ENCODE peak calls at places on chromosomes 4 and X, in five cellular contexts. U is mesenchymal stem cell, K is H9, H is H1, X is trophoblast cell. C is an unnamed sample.

GRCh38 chr4:135838889-135839288 is 1637.3 kb upstream of the PABPC4L start:
- DNase-seq in U (peak), K (peak), H (no peak), X (peak), C (peak)

GRCh38 chr4:40003986-40004385 is 26.3 kb upstream of the PDS5A start:
- DNase-seq in U (peak), K (no peak), H (no peak), X (no peak), C (no peak)

GRCh38 chrX:120299928-120300327 is 11.3 kb downstream of the TMEM255A start:
- DNase-seq in U (no peak), K (peak), H (no peak), X (no peak), C (no peak)

GRCh38 chr4:110631582-110632505 is 9.0 kb upstream of the PITX2 start:
- DNase-seq in U (peak), K (peak), H (no peak), X (peak), C (peak)

GRCh38 chrX:31374786-31375185 is 302.9 kb upstream of the FTHL17 start:
- DNase-seq in U (no peak), K (peak), H (no peak), X (no peak), C (no peak)

GRCh38 chrX:123876844-123877243 is 17.0 kb downstream of the XIAP start:
- DNase-seq in U (no peak), K (no peak), H (no peak), X (no peak), C (no peak)

GRCh38 chr4:156537275-156537674 is 434.3 kb downstream of the PDGFC start:
- DNase-seq in U (no peak), K (no peak), H (no peak), X (no peak), C (no peak)

GRCh38 chr4:54971474-54971950 is 153.9 kb downstream of the KDR start:
- DNase-seq in U (peak), K (peak), H (no peak), X (peak), C (peak)

GRCh38 chr4:87032884-87033533 is 98.2 kb downstream of the AFF1 start:
- DNase-seq in U (peak), K (no peak), H (no peak), X (no peak), C (no peak)

GRCh38 chr4:126445596-126445995 is 1130.8 kb downstream of the FAT4 start:
- DNase-seq in U (no peak), K (no peak), H (no peak), X (no peak), C (no peak)

GRCh38 chrX:54043084-54043483 is 1.2 kb downstream of the PHF8 start:
- DNase-seq in U (peak), K (no peak), H (no peak), X (no peak), C (peak)

GRCh38 chr4:10593130-10593529 is 91.4 kb downstream of the CLNK start:
- DNase-seq in U (no peak), K (peak), H (no peak), X (no peak), C (no peak)

GRCh38 chr4:45646885-45647598 is 476.8 kb downstream of the GABRG1 start:
- DNase-seq in U (no peak), K (no peak), H (no peak), X (no peak), C (no peak)

GRCh38 chr4:3134201-3134600 is 59.7 kb downstream of the HTT start:
- DNase-seq in U (no peak), K (no peak), H (no peak), X (no peak), C (no peak)

GRCh38 chr4:158195297-158195696 is 15.0 kb upstream of the TMEM144 start:
- DNase-seq in U (no peak), K (no peak), H (no peak), X (no peak), C (no peak)

GRCh38 chr4:98210293-98210692 is 50.9 kb upstream of the RAP1GDS1 start:
- DNase-seq in U (no peak), K (no peak), H (no peak), X (no peak), C (no peak)

GRCh38 chr4:69640289-69640688 is 847 bp upstream of the UGT2A2 start:
- DNase-seq in U (peak), K (no peak), H (no peak), X (no peak), C (no peak)

GRCh38 chr4:136861081-136861480 is 671.2 kb downstream of the PCDH18 start:
- DNase-seq in U (no peak), K (no peak), H (no peak), X (no peak), C (no peak)

GRCh38 chrX:68238568-68238967 is 194.7 kb downstream of the OPHN1 start:
- DNase-seq in U (no peak), K (peak), H (no peak), X (no peak), C (no peak)

GRCh38 chr4:118954246-118954645 is 65.6 kb downstream of the SYNPO2 start:
- DNase-seq in U (peak), K (no peak), H (no peak), X (no peak), C (no peak)

GRCh38 chr4:96352051-96352517 is 512.2 kb downstream of the PDHA2 start:
- DNase-seq in U (peak), K (peak), H (no peak), X (no peak), C (peak)

GRCh38 chr4:130349745-130350144 is 1253.8 kb downstream of the C4orf33 start:
- DNase-seq in U (no peak), K (no peak), H (no peak), X (no peak), C (no peak)

GRCh38 chr4:54384563-54384962 is 155.5 kb downstream of the PDGFRA start:
- DNase-seq in U (peak), K (no peak), H (no peak), X (peak), C (no peak)

GRCh38 chr4:1578968-1579833 is 104.9 kb downstream of the FAM53A start:
- DNase-seq in U (peak), K (peak), H (no peak), X (peak), C (peak)

GRCh38 chrX:71171110-71171801 is 26.6 kb downstream of the NLGN3 start:
- DNase-seq in U (no peak), K (no peak), H (no peak), X (no peak), C (no peak)

GRCh38 chr4:3305610-3306371 is 13.0 kb downstream of the RGS12 start:
- DNase-seq in U (peak), K (no peak), H (no peak), X (no peak), C (no peak)

GRCh38 chr4:176971576-176972105 is 178.9 kb upstream of the VEGFC start:
- DNase-seq in U (no peak), K (no peak), H (no peak), X (no peak), C (no peak)

GRCh38 chrX:154321624-154322023 is 26.0 kb downstream of the TKTL1 start:
- DNase-seq in U (no peak), K (no peak), H (no peak), X (no peak), C (no peak)

GRCh38 chr4:94332983-94333590 is 9.5 kb downstream of the HPGDS start:
- DNase-seq in U (no peak), K (no peak), H (no peak), X (no peak), C (peak)

GRCh38 chr4:52076731-52077130 is 25.6 kb downstream of the SPATA18 start:
- DNase-seq in U (peak), K (peak), H (peak), X (peak), C (peak)

GRCh38 chr4:142473218-142473959 is 372.7 kb downstream of the INPP4B start:
- DNase-seq in U (no peak), K (no peak), H (no peak), X (peak), C (no peak)

GRCh38 chr4:16686195-16686594 is 212.2 kb downstream of the LDB2 start:
- DNase-seq in U (peak), K (no peak), H (no peak), X (no peak), C (no peak)

GRCh38 chr4:5041609-5042234 is 9.6 kb upstream of the STK32B start:
- DNase-seq in U (no peak), K (no peak), H (no peak), X (no peak), C (no peak)

GRCh38 chr4:168480991-168481588 is 798 bp upstream of the DDX60L start:
- DNase-seq in U (peak), K (no peak), H (no peak), X (peak), C (no peak)

DNA sequence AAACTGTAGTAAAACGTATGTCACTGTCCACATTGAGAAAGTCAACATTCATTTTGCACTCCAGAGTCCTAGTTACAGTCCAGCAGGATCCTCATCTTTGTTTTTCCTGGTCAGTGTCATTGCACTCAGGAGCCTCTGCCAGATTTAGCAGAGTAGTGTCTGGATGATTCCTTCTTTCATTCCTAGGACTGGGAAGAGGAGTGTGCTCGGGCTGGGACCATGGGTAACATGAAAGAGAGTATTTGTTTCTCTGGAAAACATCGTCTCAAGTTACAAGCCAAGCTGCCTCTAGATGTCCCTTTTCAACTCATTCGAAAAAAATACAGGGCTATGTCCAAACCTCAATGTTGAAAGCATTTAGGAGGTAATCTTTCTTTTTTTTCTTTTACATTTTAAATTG is 69.9 kb upstream of the TNIP3 start:
- DNase-seq in U (no peak), K (no peak), H (no peak), X (no peak), C (no peak)
- H2BK12ac ChIP-seq in U (no peak), K (no peak), H (no peak), X (no peak), C (no peak)

GRCh38 chr4:99817310-99817885 is 771 bp downstream of the DAPP1 start:
- DNase-seq in U (no peak), K (no peak), H (no peak), X (peak), C (no peak)
- H2BK12ac ChIP-seq in U (no peak), K (no peak), H (no peak), X (no peak), C (no peak)

DNA sequence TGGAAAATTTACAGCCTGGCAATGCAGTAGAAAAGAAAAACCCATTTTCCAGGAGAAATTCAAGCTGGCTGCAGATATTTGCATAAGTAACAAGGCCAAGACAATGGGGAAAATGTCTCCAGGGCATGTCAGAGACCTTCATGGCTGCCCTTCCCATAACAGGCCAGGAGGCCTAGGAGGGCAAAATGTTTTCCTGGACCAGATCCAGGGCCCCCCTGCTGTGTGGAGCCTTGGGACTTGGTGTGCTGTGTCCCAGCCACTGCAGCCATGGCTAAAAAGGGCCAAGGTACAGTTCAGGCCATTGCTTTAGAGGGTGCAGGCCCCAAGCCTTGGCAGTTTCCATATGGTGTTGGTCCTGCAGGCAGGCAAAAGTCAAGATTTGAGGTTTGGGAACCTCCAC is 29.8 kb downstream of the SOX3 start:
- DNase-seq in U (no peak), K (no peak), H (no peak), X (no peak), C (no peak)
- H2BK12ac ChIP-seq in U (no peak), K (no peak), H (no peak), X (no peak), C (no peak)

GRCh38 chrX:44770111-44770510 is 73.7 kb upstream of the DUSP21 start:
- DNase-seq in U (no peak), K (no peak), H (no peak), X (no peak), C (no peak)
- H2BK12ac ChIP-seq in U (no peak), K (no peak), H (no peak), X (no peak), C (no peak)

DNA sequence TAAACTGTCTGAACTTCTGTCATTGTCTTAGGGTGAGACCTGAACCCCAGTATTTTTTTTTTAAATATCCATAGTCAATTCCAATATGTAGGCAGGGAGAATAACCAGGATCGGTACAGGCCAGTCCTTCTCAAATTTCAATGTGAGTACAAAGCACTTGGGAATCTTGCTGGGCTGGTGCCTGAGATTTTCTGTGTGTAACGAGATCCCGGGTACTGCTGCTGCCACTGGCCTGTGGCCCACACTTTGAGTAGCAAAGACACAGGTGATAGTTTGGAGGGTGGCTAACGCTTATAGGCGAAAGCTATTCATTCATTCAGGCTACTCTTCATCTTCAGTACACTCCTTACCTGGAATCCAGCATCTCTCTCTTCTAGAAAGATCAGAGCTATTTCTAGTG is 923.6 kb upstream of the TENM3 start:
- DNase-seq in U (no peak), K (no peak), H (no peak), X (no peak), C (no peak)
- H2BK12ac ChIP-seq in U (no peak), K (no peak), H (no peak), X (no peak), C (no peak)

DNA sequence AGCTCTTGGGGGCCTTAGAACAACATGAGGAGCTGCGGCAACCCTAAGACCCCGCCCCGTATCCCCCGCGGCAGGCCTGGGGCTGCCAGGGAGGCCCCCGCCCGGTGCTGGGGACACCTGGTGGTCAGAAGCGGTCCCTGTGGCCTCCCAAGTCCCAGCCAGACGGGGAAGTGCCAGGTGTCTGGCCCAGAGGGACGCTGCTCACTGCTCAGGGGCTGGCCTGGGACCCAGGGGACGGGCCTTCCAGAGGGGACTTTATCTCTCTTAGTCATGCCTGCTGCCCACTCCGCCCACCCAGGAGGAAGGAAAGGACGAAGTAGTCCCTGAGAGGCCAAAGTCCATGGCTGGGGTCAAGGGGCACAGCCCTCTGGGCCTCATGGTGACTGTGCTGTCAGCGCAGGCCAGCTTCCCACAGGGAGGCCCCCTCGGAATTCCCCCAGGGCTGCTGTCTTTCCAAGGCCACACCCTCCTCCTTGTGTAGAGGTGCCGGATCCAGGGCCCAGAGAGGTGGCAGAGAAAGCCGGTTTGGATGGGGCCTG is 31.0 kb upstream of the HTRA3 start:
- DNase-seq in U (no peak), K (peak), H (no peak), X (no peak), C (peak)
- H2BK12ac ChIP-seq in U (no peak), K (no peak), H (no peak), X (no peak), C (no peak)

DNA sequence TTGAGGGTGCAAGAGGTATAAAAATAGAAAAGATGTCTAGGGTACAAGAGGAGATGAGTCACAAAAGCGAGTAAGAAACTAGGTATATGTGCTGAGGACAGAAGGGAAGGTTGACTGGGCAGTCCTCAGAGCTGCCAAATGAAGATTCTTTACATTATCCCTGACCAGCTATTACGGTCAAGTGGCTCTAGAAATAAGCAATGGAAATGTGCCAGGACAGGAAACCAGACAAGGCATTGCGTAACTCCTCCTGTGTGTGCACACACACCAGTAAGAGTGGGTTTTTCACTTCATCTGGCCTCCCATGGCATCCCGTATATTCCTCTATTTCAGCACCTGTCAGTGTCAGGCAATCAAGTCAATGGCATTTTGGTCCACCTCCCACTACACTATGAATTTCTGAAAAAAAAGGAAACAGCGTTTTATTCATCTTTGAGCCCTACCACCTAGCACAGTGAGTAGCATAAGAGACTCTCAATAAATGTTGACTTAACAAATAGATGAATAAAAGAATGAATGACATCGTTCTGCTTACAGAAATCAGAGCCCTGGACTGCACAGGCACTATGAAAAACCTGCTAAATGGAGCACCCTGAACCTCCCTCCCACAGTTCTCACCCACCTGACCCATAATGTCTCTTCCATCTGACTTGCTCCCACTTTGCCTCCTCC is 62.6 kb upstream of the KLF3 start:
- DNase-seq in U (peak), K (no peak), H (no peak), X (no peak), C (no peak)
- H2BK12ac ChIP-seq in U (peak), K (no peak), H (no peak), X (no peak), C (no peak)